ENCODE peak calls at places on chromosomes 2 and 18, in ten cellular contexts. One of them, this sample, is unnamed.

GRCh38 chr18:73752546-73752945 is 395.1 kb downstream of the FBXO15 start:
- DNase-seq in naive thymus-derived CD8-positive, alpha-beta T cell: no peak
- DNase-seq in Calu3: peak
- DNase-seq in NCI-H774: no peak
- DNase-seq in NCI-H2081: no peak
- DNase-seq in GM18507: no peak
- DNase-seq in HuH-7: no peak
- DNase-seq in GM06990: no peak
- DNase-seq in SW480: no peak
- DNase-seq in GM19239: no peak
- DNase-seq in this sample: no peak

GRCh38 chr18:79169958-79170555 is 100.9 kb downstream of the ATP9B start:
- DNase-seq in naive thymus-derived CD8-positive, alpha-beta T cell: no peak
- DNase-seq in Calu3: no peak
- DNase-seq in NCI-H774: no peak
- DNase-seq in NCI-H2081: peak
- DNase-seq in GM18507: no peak
- DNase-seq in HuH-7: no peak
- DNase-seq in GM06990: no peak
- DNase-seq in SW480: peak
- DNase-seq in GM19239: no peak
- DNase-seq in this sample: no peak

GRCh38 chr2:36277146-36277808 is 78.3 kb upstream of the CRIM1 start:
- DNase-seq in naive thymus-derived CD8-positive, alpha-beta T cell: no peak
- DNase-seq in Calu3: peak
- DNase-seq in NCI-H774: no peak
- DNase-seq in NCI-H2081: no peak
- DNase-seq in GM18507: no peak
- DNase-seq in HuH-7: no peak
- DNase-seq in GM06990: no peak
- DNase-seq in SW480: peak
- DNase-seq in GM19239: no peak
- DNase-seq in this sample: peak

GRCh38 chr2:17470855-17471641 is 47.2 kb downstream of the RAD51AP2 start:
- DNase-seq in naive thymus-derived CD8-positive, alpha-beta T cell: no peak
- DNase-seq in Calu3: peak
- DNase-seq in NCI-H774: no peak
- DNase-seq in NCI-H2081: peak
- DNase-seq in GM18507: no peak
- DNase-seq in HuH-7: peak
- DNase-seq in GM06990: peak
- DNase-seq in SW480: no peak
- DNase-seq in GM19239: no peak
- DNase-seq in this sample: peak

GRCh38 chr2:7060156-7060555 is 142.9 kb downstream of the RNF144A start:
- DNase-seq in naive thymus-derived CD8-positive, alpha-beta T cell: no peak
- DNase-seq in Calu3: no peak
- DNase-seq in NCI-H774: no peak
- DNase-seq in NCI-H2081: no peak
- DNase-seq in GM18507: no peak
- DNase-seq in HuH-7: no peak
- DNase-seq in GM06990: no peak
- DNase-seq in SW480: no peak
- DNase-seq in GM19239: no peak
- DNase-seq in this sample: no peak

GRCh38 chr2:136932700-136933099 is 167.4 kb downstream of the THSD7B start:
- DNase-seq in naive thymus-derived CD8-positive, alpha-beta T cell: no peak
- DNase-seq in Calu3: peak
- DNase-seq in NCI-H774: no peak
- DNase-seq in NCI-H2081: peak
- DNase-seq in GM18507: no peak
- DNase-seq in HuH-7: peak
- DNase-seq in GM06990: no peak
- DNase-seq in SW480: peak
- DNase-seq in GM19239: no peak
- DNase-seq in this sample: peak

GRCh38 chr2:3902131-3902530 is 198.8 kb downstream of the DCDC2C start:
- DNase-seq in naive thymus-derived CD8-positive, alpha-beta T cell: no peak
- DNase-seq in Calu3: no peak
- DNase-seq in NCI-H774: no peak
- DNase-seq in NCI-H2081: no peak
- DNase-seq in GM18507: no peak
- DNase-seq in HuH-7: no peak
- DNase-seq in GM06990: no peak
- DNase-seq in SW480: no peak
- DNase-seq in GM19239: no peak
- DNase-seq in this sample: no peak

GRCh38 chr18:49161627-49162026 is 210.9 kb upstream of the SMAD7 start:
- DNase-seq in naive thymus-derived CD8-positive, alpha-beta T cell: no peak
- DNase-seq in Calu3: no peak
- DNase-seq in NCI-H774: no peak
- DNase-seq in NCI-H2081: no peak
- DNase-seq in GM18507: peak
- DNase-seq in HuH-7: no peak
- DNase-seq in GM06990: peak
- DNase-seq in SW480: no peak
- DNase-seq in GM19239: peak
- DNase-seq in this sample: no peak

GRCh38 chr2:28047698-28048097 is 157.2 kb downstream of the BABAM2 start:
- DNase-seq in naive thymus-derived CD8-positive, alpha-beta T cell: no peak
- DNase-seq in Calu3: no peak
- DNase-seq in NCI-H774: no peak
- DNase-seq in NCI-H2081: no peak
- DNase-seq in GM18507: no peak
- DNase-seq in HuH-7: no peak
- DNase-seq in GM06990: no peak
- DNase-seq in SW480: no peak
- DNase-seq in GM19239: no peak
- DNase-seq in this sample: no peak

GRCh38 chr18:62102221-62102620 is 84.6 kb downstream of the PIGN start:
- DNase-seq in naive thymus-derived CD8-positive, alpha-beta T cell: no peak
- DNase-seq in Calu3: no peak
- DNase-seq in NCI-H774: no peak
- DNase-seq in NCI-H2081: no peak
- DNase-seq in GM18507: no peak
- DNase-seq in HuH-7: no peak
- DNase-seq in GM06990: peak
- DNase-seq in SW480: no peak
- DNase-seq in GM19239: no peak
- DNase-seq in this sample: no peak

GRCh38 chr2:6362671-6363450 is 502.8 kb downstream of the CMPK2 start:
- DNase-seq in naive thymus-derived CD8-positive, alpha-beta T cell: no peak
- DNase-seq in Calu3: no peak
- DNase-seq in NCI-H774: no peak
- DNase-seq in NCI-H2081: no peak
- DNase-seq in GM18507: no peak
- DNase-seq in HuH-7: no peak
- DNase-seq in GM06990: no peak
- DNase-seq in SW480: no peak
- DNase-seq in GM19239: no peak
- DNase-seq in this sample: no peak

GRCh38 chr2:112884869-112885502 is 26.0 kb upstream of the IL37 start:
- DNase-seq in naive thymus-derived CD8-positive, alpha-beta T cell: peak
- DNase-seq in Calu3: peak
- DNase-seq in NCI-H774: peak
- DNase-seq in NCI-H2081: no peak
- DNase-seq in GM18507: peak
- DNase-seq in HuH-7: peak
- DNase-seq in GM06990: peak
- DNase-seq in SW480: peak
- DNase-seq in GM19239: peak
- DNase-seq in this sample: peak

GRCh38 chr18:24402209-24402785 is 4.7 kb upstream of the OSBPL1A start:
- DNase-seq in naive thymus-derived CD8-positive, alpha-beta T cell: no peak
- DNase-seq in Calu3: no peak
- DNase-seq in NCI-H774: no peak
- DNase-seq in NCI-H2081: no peak
- DNase-seq in GM18507: no peak
- DNase-seq in HuH-7: no peak
- DNase-seq in GM06990: no peak
- DNase-seq in SW480: no peak
- DNase-seq in GM19239: no peak
- DNase-seq in this sample: no peak

GRCh38 chr2:239167011-239167673 is 233.7 kb downstream of the HDAC4 start:
- DNase-seq in naive thymus-derived CD8-positive, alpha-beta T cell: no peak
- DNase-seq in Calu3: no peak
- DNase-seq in NCI-H774: no peak
- DNase-seq in NCI-H2081: no peak
- DNase-seq in GM18507: no peak
- DNase-seq in HuH-7: no peak
- DNase-seq in GM06990: no peak
- DNase-seq in SW480: no peak
- DNase-seq in GM19239: no peak
- DNase-seq in this sample: no peak

GRCh38 chr2:30559544-30559943 is 112.5 kb downstream of the LCLAT1 start:
- DNase-seq in naive thymus-derived CD8-positive, alpha-beta T cell: no peak
- DNase-seq in Calu3: no peak
- DNase-seq in NCI-H774: no peak
- DNase-seq in NCI-H2081: no peak
- DNase-seq in GM18507: no peak
- DNase-seq in HuH-7: no peak
- DNase-seq in GM06990: no peak
- DNase-seq in SW480: no peak
- DNase-seq in GM19239: no peak
- DNase-seq in this sample: no peak

GRCh38 chr18:4455113-4455811 is at the start of gene DLGAP1:
- DNase-seq in naive thymus-derived CD8-positive, alpha-beta T cell: no peak
- DNase-seq in Calu3: peak
- DNase-seq in NCI-H774: no peak
- DNase-seq in NCI-H2081: peak
- DNase-seq in GM18507: no peak
- DNase-seq in HuH-7: no peak
- DNase-seq in GM06990: peak
- DNase-seq in SW480: no peak
- DNase-seq in GM19239: no peak
- DNase-seq in this sample: no peak

GRCh38 chr2:232473467-232473890 is 14.2 kb downstream of the ECEL1 start:
- DNase-seq in naive thymus-derived CD8-positive, alpha-beta T cell: no peak
- DNase-seq in Calu3: no peak
- DNase-seq in NCI-H774: peak
- DNase-seq in NCI-H2081: peak
- DNase-seq in GM18507: no peak
- DNase-seq in HuH-7: no peak
- DNase-seq in GM06990: no peak
- DNase-seq in SW480: peak
- DNase-seq in GM19239: no peak
- DNase-seq in this sample: no peak

GRCh38 chr18:37398248-37398920 is 167.2 kb downstream of the CELF4 start:
- DNase-seq in naive thymus-derived CD8-positive, alpha-beta T cell: no peak
- DNase-seq in Calu3: no peak
- DNase-seq in NCI-H774: no peak
- DNase-seq in NCI-H2081: no peak
- DNase-seq in GM18507: no peak
- DNase-seq in HuH-7: no peak
- DNase-seq in GM06990: no peak
- DNase-seq in SW480: no peak
- DNase-seq in GM19239: no peak
- DNase-seq in this sample: no peak

GRCh38 chr2:75071766-75072165 is 113.3 kb downstream of the POLE4 start:
- DNase-seq in naive thymus-derived CD8-positive, alpha-beta T cell: no peak
- DNase-seq in Calu3: no peak
- DNase-seq in NCI-H774: no peak
- DNase-seq in NCI-H2081: no peak
- DNase-seq in GM18507: no peak
- DNase-seq in HuH-7: no peak
- DNase-seq in GM06990: no peak
- DNase-seq in SW480: no peak
- DNase-seq in GM19239: no peak
- DNase-seq in this sample: no peak

GRCh38 chr2:50125230-50125629 is 906.7 kb downstream of the NRXN1 start:
- DNase-seq in naive thymus-derived CD8-positive, alpha-beta T cell: no peak
- DNase-seq in Calu3: no peak
- DNase-seq in NCI-H774: no peak
- DNase-seq in NCI-H2081: peak
- DNase-seq in GM18507: no peak
- DNase-seq in HuH-7: no peak
- DNase-seq in GM06990: no peak
- DNase-seq in SW480: no peak
- DNase-seq in GM19239: no peak
- DNase-seq in this sample: no peak

GRCh38 chr2:120470041-120470716 is 124.2 kb downstream of the INHBB start:
- DNase-seq in naive thymus-derived CD8-positive, alpha-beta T cell: no peak
- DNase-seq in Calu3: peak
- DNase-seq in NCI-H774: peak
- DNase-seq in NCI-H2081: peak
- DNase-seq in GM18507: no peak
- DNase-seq in HuH-7: peak
- DNase-seq in GM06990: no peak
- DNase-seq in SW480: peak
- DNase-seq in GM19239: no peak
- DNase-seq in this sample: no peak

GRCh38 chr2:102486941-102487702 is 14.1 kb downstream of the SLC9A4 start:
- DNase-seq in naive thymus-derived CD8-positive, alpha-beta T cell: no peak
- DNase-seq in Calu3: no peak
- DNase-seq in NCI-H774: no peak
- DNase-seq in NCI-H2081: no peak
- DNase-seq in GM18507: no peak
- DNase-seq in HuH-7: no peak
- DNase-seq in GM06990: no peak
- DNase-seq in SW480: no peak
- DNase-seq in GM19239: no peak
- DNase-seq in this sample: no peak

GRCh38 chr2:31337860-31338259 is 76.7 kb downstream of the XDH start:
- DNase-seq in naive thymus-derived CD8-positive, alpha-beta T cell: no peak
- DNase-seq in Calu3: no peak
- DNase-seq in NCI-H774: no peak
- DNase-seq in NCI-H2081: no peak
- DNase-seq in GM18507: no peak
- DNase-seq in HuH-7: no peak
- DNase-seq in GM06990: no peak
- DNase-seq in SW480: peak
- DNase-seq in GM19239: no peak
- DNase-seq in this sample: no peak

GRCh38 chr2:27092696-27093429 is 6.3 kb downstream of the KHK start:
- DNase-seq in naive thymus-derived CD8-positive, alpha-beta T cell: no peak
- DNase-seq in Calu3: no peak
- DNase-seq in NCI-H774: no peak
- DNase-seq in NCI-H2081: no peak
- DNase-seq in GM18507: no peak
- DNase-seq in HuH-7: no peak
- DNase-seq in GM06990: no peak
- DNase-seq in SW480: no peak
- DNase-seq in GM19239: no peak
- DNase-seq in this sample: peak

GRCh38 chr2:101779190-101779589 is 81.7 kb downstream of the MAP4K4 start:
- DNase-seq in naive thymus-derived CD8-positive, alpha-beta T cell: no peak
- DNase-seq in Calu3: no peak
- DNase-seq in NCI-H774: no peak
- DNase-seq in NCI-H2081: no peak
- DNase-seq in GM18507: no peak
- DNase-seq in HuH-7: no peak
- DNase-seq in GM06990: no peak
- DNase-seq in SW480: no peak
- DNase-seq in GM19239: no peak
- DNase-seq in this sample: no peak

GRCh38 chr2:8841962-8842361 is 4.5 kb upstream of the KIDINS220 start:
- DNase-seq in naive thymus-derived CD8-positive, alpha-beta T cell: no peak
- DNase-seq in Calu3: no peak
- DNase-seq in NCI-H774: no peak
- DNase-seq in NCI-H2081: no peak
- DNase-seq in GM18507: no peak
- DNase-seq in HuH-7: no peak
- DNase-seq in GM06990: no peak
- DNase-seq in SW480: no peak
- DNase-seq in GM19239: no peak
- DNase-seq in this sample: no peak

GRCh38 chr2:53210538-53210937 is 557.1 kb upstream of the CHAC2 start:
- DNase-seq in naive thymus-derived CD8-positive, alpha-beta T cell: no peak
- DNase-seq in Calu3: no peak
- DNase-seq in NCI-H774: no peak
- DNase-seq in NCI-H2081: no peak
- DNase-seq in GM18507: no peak
- DNase-seq in HuH-7: no peak
- DNase-seq in GM06990: no peak
- DNase-seq in SW480: no peak
- DNase-seq in GM19239: no peak
- DNase-seq in this sample: peak

GRCh38 chr18:34990571-34990970 is 50.6 kb upstream of the MAPRE2 start:
- DNase-seq in naive thymus-derived CD8-positive, alpha-beta T cell: no peak
- DNase-seq in Calu3: no peak
- DNase-seq in NCI-H774: no peak
- DNase-seq in NCI-H2081: no peak
- DNase-seq in GM18507: no peak
- DNase-seq in HuH-7: no peak
- DNase-seq in GM06990: no peak
- DNase-seq in SW480: no peak
- DNase-seq in GM19239: no peak
- DNase-seq in this sample: no peak

This sample was measured in ACHN.